ENCODE peak calls at places on chromosomes 3 and 15, in six cellular contexts. K, R, E, Y, I and F are unnamed samples.

GRCh38 chr15:62758126-62758951 is 284.2 kb upstream of the TPM1 start:
- DNase-seq in K (no peak), R (no peak), E (no peak), Y (peak; percentile 86), I (no peak), F (peak; percentile 36)

GRCh38 chr3:141333796-141334626 is 34.3 kb upstream of the ZBTB38 start:
- DNase-seq in K (no peak), R (no peak), E (no peak), Y (peak; percentile 47), I (no peak), F (no peak)

GRCh38 chr15:25863968-25864580 is 947 bp upstream of the ATP10A start:
- DNase-seq in K (no peak), R (no peak), E (no peak), Y (no peak), I (no peak), F (no peak)

GRCh38 chr3:65729553-65729952 is 309.2 kb downstream of the MAGI1 start:
- DNase-seq in K (no peak), R (no peak), E (peak; percentile 46), Y (peak; percentile 70), I (no peak), F (no peak)

GRCh38 chr3:86381247-86381646 is 609.7 kb downstream of the VGLL3 start:
- DNase-seq in K (no peak), R (no peak), E (no peak), Y (no peak), I (no peak), F (peak; percentile 8)

GRCh38 chr3:11734-12133 is 184.8 kb upstream of the CHL1 start:
- DNase-seq in K (no peak), R (no peak), E (no peak), Y (no peak), I (no peak), F (no peak)

GRCh38 chr3:129688310-129688895 is 81.9 kb upstream of the PLXND1 start:
- DNase-seq in K (peak; percentile 77), R (peak; percentile 75), E (peak; percentile 91), Y (peak; percentile 68), I (peak; percentile 75), F (peak; percentile 79)

GRCh38 chr3:5389057-5389456 is 201.6 kb downstream of the EDEM1 start:
- DNase-seq in K (peak; percentile 68), R (no peak), E (no peak), Y (no peak), I (no peak), F (no peak)

GRCh38 chr3:16277471-16277870 is 12.5 kb downstream of the OXNAD1 start:
- DNase-seq in K (no peak), R (no peak), E (no peak), Y (peak; percentile 30), I (no peak), F (no peak)

GRCh38 chr3:57727096-57727495 is 29.0 kb upstream of the SLMAP start:
- DNase-seq in K (no peak), R (no peak), E (no peak), Y (no peak), I (no peak), F (no peak)

GRCh38 chr15:101049282-101049681 is 130.1 kb downstream of the LRRK1 start:
- DNase-seq in K (no peak), R (no peak), E (no peak), Y (no peak), I (no peak), F (no peak)

GRCh38 chr3:127858477-127858876 is 36.2 kb upstream of the MGLL start:
- DNase-seq in K (no peak), R (no peak), E (no peak), Y (no peak), I (no peak), F (no peak)

GRCh38 chr3:82376883-82377282 is 615.4 kb upstream of the GBE1 start:
- DNase-seq in K (peak; percentile 60), R (no peak), E (no peak), Y (no peak), I (no peak), F (peak; percentile 12)

GRCh38 chr3:160684368-160684740 is 7.4 kb downstream of the ARL14 start:
- DNase-seq in K (no peak), R (no peak), E (no peak), Y (no peak), I (no peak), F (no peak)

GRCh38 chr3:150170843-150171513 is 200.3 kb upstream of the PFN2 start:
- DNase-seq in K (no peak), R (peak; percentile 10), E (peak; percentile 35), Y (peak; percentile 33), I (no peak), F (peak; percentile 95)

GRCh38 chr3:87867001-87867400 is 191.8 kb downstream of the CGGBP1 start:
- DNase-seq in K (peak; percentile 51), R (no peak), E (no peak), Y (no peak), I (no peak), F (no peak)

GRCh38 chr3:145942052-145942451 is 218.9 kb downstream of the PLOD2 start:
- DNase-seq in K (no peak), R (no peak), E (no peak), Y (peak; percentile 64), I (no peak), F (no peak)

GRCh38 chr3:195256639-195257453 is 14.1 kb downstream of the XXYLT1 start:
- DNase-seq in K (no peak), R (no peak), E (no peak), Y (no peak), I (no peak), F (no peak)

GRCh38 chr3:28575748-28576589 is 227.3 kb upstream of the AZI2 start:
- DNase-seq in K (peak; percentile 80), R (peak; percentile 18), E (peak; percentile 65), Y (peak; percentile 53), I (peak; percentile 18), F (peak; percentile 72)

GRCh38 chr3:183318846-183319770 is 66.1 kb downstream of the B3GNT5 start:
- DNase-seq in K (no peak), R (no peak), E (no peak), Y (peak; percentile 30), I (no peak), F (no peak)

GRCh38 chr15:80331886-80332406 is 72.2 kb upstream of the ARNT2 start:
- DNase-seq in K (no peak), R (no peak), E (no peak), Y (no peak), I (no peak), F (no peak)

GRCh38 chr15:83062768-83063180 is 4.3 kb downstream of the BTBD1 start:
- DNase-seq in K (no peak), R (no peak), E (no peak), Y (no peak), I (no peak), F (no peak)

GRCh38 chr3:52798978-52799476 is 4.4 kb downstream of the ITIH3 start:
- DNase-seq in K (peak; percentile 71), R (no peak), E (no peak), Y (peak; percentile 17), I (no peak), F (peak; percentile 36)